ENCODE peak calls at places on chromosomes 3 and 15, in nine cellular contexts. Z is stomach; V is GM04503; A is Right ventricle myocardium superior; I is COR-L47; R is Ammon's horn; N is HEK293T; S is activated CD8-positive, alpha-beta memory T cell treated with anti-CD3 and anti-CD28 coated beads for 4 hours; L is HCT116. W is an unnamed sample.

GRCh38 chr3:128270559-128271492 is 117.5 kb downstream of the EEFSEC start:
- DNase-seq in Z (no peak), V (no peak), A (no peak), I (no peak), R (no peak), N (no peak), S (no peak), L (no peak), W (no peak)

GRCh38 chr3:32951410-32951811 is at the start of gene CCR4:
- DNase-seq in Z (no peak), V (no peak), A (no peak), I (no peak), R (no peak), N (no peak), S (no peak), L (no peak), W (no peak)

GRCh38 chr3:45644063-45644462 is 45.1 kb upstream of the SACM1L start:
- DNase-seq in Z (no peak), V (no peak), A (no peak), I (no peak), R (no peak), N (no peak), S (no peak), L (no peak), W (no peak)

GRCh38 chr3:14280326-14280725 is 101.7 kb downstream of the LSM3 start:
- DNase-seq in Z (no peak), V (no peak), A (no peak), I (no peak), R (no peak), N (no peak), S (no peak), L (no peak), W (no peak)

GRCh38 chr3:55718074-55718473 is 231.0 kb upstream of the WNT5A start:
- DNase-seq in Z (no peak), V (no peak), A (no peak), I (no peak), R (no peak), N (no peak), S (no peak), L (no peak), W (no peak)

GRCh38 chr3:46094506-46094905 is 67.2 kb upstream of the XCR1 start:
- DNase-seq in Z (no peak), V (no peak), A (no peak), I (no peak), R (no peak), N (no peak), S (no peak), L (no peak), W (no peak)

GRCh38 chr3:63400259-63400860 is 122.3 kb downstream of the SYNPR start:
- DNase-seq in Z (no peak), V (no peak), A (no peak), I (no peak), R (no peak), N (no peak), S (no peak), L (no peak), W (no peak)

GRCh38 chr15:25810154-25810553 is 53.0 kb downstream of the ATP10A start:
- DNase-seq in Z (no peak), V (no peak), A (no peak), I (no peak), R (no peak), N (no peak), S (no peak), L (no peak), W (no peak)

GRCh38 chr3:50226888-50227389 is 9.1 kb upstream of the GNAI2 start:
- DNase-seq in Z (peak), V (no peak), A (no peak), I (peak), R (peak), N (peak), S (no peak), L (peak), W (no peak)

GRCh38 chr3:194481525-194482195 is 5.1 kb downstream of the ATP13A3 start:
- DNase-seq in Z (no peak), V (no peak), A (no peak), I (no peak), R (no peak), N (no peak), S (no peak), L (no peak), W (no peak)

GRCh38 chr3:20197775-20198174 is 11.8 kb upstream of the SGO1 start:
- DNase-seq in Z (no peak), V (no peak), A (no peak), I (no peak), R (no peak), N (no peak), S (no peak), L (peak), W (no peak)

GRCh38 chr3:121976727-121977126 is 45.3 kb downstream of the ILDR1 start:
- DNase-seq in Z (no peak), V (no peak), A (no peak), I (no peak), R (no peak), N (no peak), S (no peak), L (no peak), W (no peak)

GRCh38 chr3:51964521-51964920 is 2.7 kb downstream of the PCBP4 start:
- DNase-seq in Z (no peak), V (no peak), A (no peak), I (no peak), R (no peak), N (no peak), S (no peak), L (no peak), W (no peak)

GRCh38 chr3:42214064-42214463 is 51.9 kb downstream of the CCK start:
- DNase-seq in Z (no peak), V (no peak), A (no peak), I (no peak), R (no peak), N (no peak), S (no peak), L (no peak), W (no peak)

GRCh38 chr3:184238246-184238818 is 8.9 kb downstream of the VWA5B2 start:
- DNase-seq in Z (no peak), V (no peak), A (no peak), I (no peak), R (no peak), N (no peak), S (no peak), L (no peak), W (no peak)

GRCh38 chr15:57245130-57245529 is 131.2 kb upstream of the CGNL1 start:
- DNase-seq in Z (no peak), V (no peak), A (no peak), I (no peak), R (no peak), N (no peak), S (no peak), L (no peak), W (no peak)

GRCh38 chr15:61318276-61318675 is 89.2 kb upstream of the RORA start:
- DNase-seq in Z (no peak), V (no peak), A (no peak), I (peak), R (no peak), N (no peak), S (no peak), L (no peak), W (no peak)

GRCh38 chr3:35549690-35550089 is 89.6 kb upstream of the ARPP21 start:
- DNase-seq in Z (no peak), V (no peak), A (peak), I (no peak), R (peak), N (no peak), S (no peak), L (no peak), W (no peak)

GRCh38 chr3:4271834-4272233 is 31.3 kb upstream of the SETMAR start:
- DNase-seq in Z (no peak), V (no peak), A (no peak), I (no peak), R (peak), N (peak), S (no peak), L (peak), W (peak)

GRCh38 chr3:69240651-69241578 is 118.5 kb upstream of the LMOD3 start:
- DNase-seq in Z (peak), V (no peak), A (no peak), I (no peak), R (no peak), N (no peak), S (no peak), L (no peak), W (no peak)

GRCh38 chr3:143288944-143289343 is 169.4 kb downstream of the CHST2 start:
- DNase-seq in Z (no peak), V (no peak), A (no peak), I (no peak), R (peak), N (no peak), S (no peak), L (no peak), W (no peak)

GRCh38 chr3:177062052-177062732 is 135.1 kb downstream of the TBL1XR1 start:
- DNase-seq in Z (no peak), V (no peak), A (no peak), I (no peak), R (no peak), N (no peak), S (no peak), L (no peak), W (no peak)

GRCh38 chr3:149623819-149624218 is 34.0 kb downstream of the WWTR1 start:
- DNase-seq in Z (no peak), V (no peak), A (no peak), I (no peak), R (no peak), N (no peak), S (no peak), L (no peak), W (no peak)

GRCh38 chr3:105904683-105905320 is 36.0 kb upstream of the CBLB start:
- DNase-seq in Z (no peak), V (no peak), A (no peak), I (no peak), R (no peak), N (no peak), S (no peak), L (no peak), W (no peak)

GRCh38 chr3:157493627-157494550 is 9.3 kb downstream of the VEPH1 start:
- DNase-seq in Z (no peak), V (peak), A (no peak), I (peak), R (peak), N (peak), S (no peak), L (peak), W (no peak)

GRCh38 chr3:115571413-115571812 is 51.9 kb upstream of the GAP43 start:
- DNase-seq in Z (no peak), V (no peak), A (no peak), I (no peak), R (no peak), N (no peak), S (no peak), L (no peak), W (no peak)

GRCh38 chr15:52348056-52348745 is 52.6 kb upstream of the MYO5C start:
- DNase-seq in Z (no peak), V (no peak), A (no peak), I (no peak), R (no peak), N (no peak), S (no peak), L (no peak), W (no peak)

GRCh38 chr3:152892446-152892845 is 57.5 kb downstream of the P2RY1 start:
- DNase-seq in Z (no peak), V (no peak), A (no peak), I (no peak), R (no peak), N (no peak), S (no peak), L (no peak), W (no peak)

GRCh38 chr15:99324082-99324620 is 72.9 kb downstream of the LRRC28 start:
- DNase-seq in Z (no peak), V (peak), A (no peak), I (no peak), R (no peak), N (no peak), S (no peak), L (peak), W (peak)